ENCODE peak calls at places on chromosomes 4 and X, in eight cellular contexts. One of them, this sample, is unnamed.

GRCh38 chrX:100410083-100410590 is at the start of gene PCDH19:
- DNase-seq in adrenal gland: peak
- DNase-seq in sigmoid colon: peak
- DNase-seq in stomach: peak
- DNase-seq in HCT116: no peak
- DNase-seq in ovary: peak
- DNase-seq in transverse colon: peak
- DNase-seq in tibial nerve: peak
- DNase-seq in this sample: no peak

GRCh38 chr4:21893136-21893535 is 55.4 kb downstream of the KCNIP4 start:
- DNase-seq in adrenal gland: no peak
- DNase-seq in sigmoid colon: no peak
- DNase-seq in stomach: no peak
- DNase-seq in HCT116: no peak
- DNase-seq in ovary: no peak
- DNase-seq in transverse colon: no peak
- DNase-seq in tibial nerve: no peak
- DNase-seq in this sample: no peak

GRCh38 chr4:87589531-87589930 is 18.8 kb upstream of the DSPP start:
- DNase-seq in adrenal gland: peak
- DNase-seq in sigmoid colon: no peak
- DNase-seq in stomach: no peak
- DNase-seq in HCT116: no peak
- DNase-seq in ovary: no peak
- DNase-seq in transverse colon: no peak
- DNase-seq in tibial nerve: no peak
- DNase-seq in this sample: no peak

GRCh38 chr4:179145746-179146530 is 1703.7 kb upstream of the AGA start:
- DNase-seq in adrenal gland: no peak
- DNase-seq in sigmoid colon: no peak
- DNase-seq in stomach: no peak
- DNase-seq in HCT116: no peak
- DNase-seq in ovary: no peak
- DNase-seq in transverse colon: no peak
- DNase-seq in tibial nerve: no peak
- DNase-seq in this sample: no peak

GRCh38 chr4:75849459-75849858 is 52.8 kb downstream of the PPEF2 start:
- DNase-seq in adrenal gland: no peak
- DNase-seq in sigmoid colon: no peak
- DNase-seq in stomach: no peak
- DNase-seq in HCT116: no peak
- DNase-seq in ovary: no peak
- DNase-seq in transverse colon: no peak
- DNase-seq in tibial nerve: no peak
- DNase-seq in this sample: no peak

GRCh38 chr4:142840516-142841123 is 5.5 kb downstream of the INPP4B start:
- DNase-seq in adrenal gland: no peak
- DNase-seq in sigmoid colon: no peak
- DNase-seq in stomach: no peak
- DNase-seq in HCT116: peak
- DNase-seq in ovary: no peak
- DNase-seq in transverse colon: no peak
- DNase-seq in tibial nerve: no peak
- DNase-seq in this sample: no peak

GRCh38 chrX:63740382-63740781 is 44.6 kb downstream of the ARHGEF9 start:
- DNase-seq in adrenal gland: no peak
- DNase-seq in sigmoid colon: no peak
- DNase-seq in stomach: no peak
- DNase-seq in HCT116: no peak
- DNase-seq in ovary: no peak
- DNase-seq in transverse colon: no peak
- DNase-seq in tibial nerve: no peak
- DNase-seq in this sample: no peak

GRCh38 chr4:145679520-145679919 is 426 bp upstream of the C4orf51 start:
- DNase-seq in adrenal gland: peak
- DNase-seq in sigmoid colon: peak
- DNase-seq in stomach: peak
- DNase-seq in HCT116: peak
- DNase-seq in ovary: no peak
- DNase-seq in transverse colon: no peak
- DNase-seq in tibial nerve: no peak
- DNase-seq in this sample: no peak

GRCh38 chr4:1251773-1252066 is 2.8 kb upstream of the CTBP1 start:
- DNase-seq in adrenal gland: no peak
- DNase-seq in sigmoid colon: no peak
- DNase-seq in stomach: no peak
- DNase-seq in HCT116: no peak
- DNase-seq in ovary: no peak
- DNase-seq in transverse colon: no peak
- DNase-seq in tibial nerve: no peak
- DNase-seq in this sample: no peak

GRCh38 chrX:66005832-66006449 is 33.9 kb downstream of the VSIG4 start:
- DNase-seq in adrenal gland: no peak
- DNase-seq in sigmoid colon: no peak
- DNase-seq in stomach: no peak
- DNase-seq in HCT116: no peak
- DNase-seq in ovary: no peak
- DNase-seq in transverse colon: no peak
- DNase-seq in tibial nerve: no peak
- DNase-seq in this sample: no peak
- TF ChIP-seq POLR2A in adrenal gland: no peak
- TF ChIP-seq POLR2A in sigmoid colon: no peak
- TF ChIP-seq POLR2A in stomach: no peak
- TF ChIP-seq POLR2A in HCT116: no peak
- TF ChIP-seq POLR2A in ovary: no peak
- TF ChIP-seq POLR2A in transverse colon: no peak
- TF ChIP-seq POLR2A in tibial nerve: no peak
- TF ChIP-seq POLR2A in this sample: no peak

GRCh38 chr4:150581206-150581605 is 745 bp upstream of the MAB21L2 start:
- DNase-seq in adrenal gland: no peak
- DNase-seq in sigmoid colon: no peak
- DNase-seq in stomach: no peak
- DNase-seq in HCT116: no peak
- DNase-seq in ovary: no peak
- DNase-seq in transverse colon: no peak
- DNase-seq in tibial nerve: no peak
- DNase-seq in this sample: no peak

GRCh38 chr4:150577786-150578185 is 4.2 kb upstream of the MAB21L2 start:
- DNase-seq in adrenal gland: no peak
- DNase-seq in sigmoid colon: no peak
- DNase-seq in stomach: no peak
- DNase-seq in HCT116: no peak
- DNase-seq in ovary: no peak
- DNase-seq in transverse colon: no peak
- DNase-seq in tibial nerve: no peak
- DNase-seq in this sample: no peak

GRCh38 chr4:150580244-150580643 is 1.7 kb upstream of the MAB21L2 start:
- DNase-seq in adrenal gland: no peak
- DNase-seq in sigmoid colon: no peak
- DNase-seq in stomach: no peak
- DNase-seq in HCT116: no peak
- DNase-seq in ovary: no peak
- DNase-seq in transverse colon: no peak
- DNase-seq in tibial nerve: no peak
- DNase-seq in this sample: no peak

GRCh38 chr4:150579591-150580234 is 2.2 kb upstream of the MAB21L2 start:
- DNase-seq in adrenal gland: no peak
- DNase-seq in sigmoid colon: peak
- DNase-seq in stomach: no peak
- DNase-seq in HCT116: no peak
- DNase-seq in ovary: no peak
- DNase-seq in transverse colon: no peak
- DNase-seq in tibial nerve: no peak
- DNase-seq in this sample: no peak

DNA sequence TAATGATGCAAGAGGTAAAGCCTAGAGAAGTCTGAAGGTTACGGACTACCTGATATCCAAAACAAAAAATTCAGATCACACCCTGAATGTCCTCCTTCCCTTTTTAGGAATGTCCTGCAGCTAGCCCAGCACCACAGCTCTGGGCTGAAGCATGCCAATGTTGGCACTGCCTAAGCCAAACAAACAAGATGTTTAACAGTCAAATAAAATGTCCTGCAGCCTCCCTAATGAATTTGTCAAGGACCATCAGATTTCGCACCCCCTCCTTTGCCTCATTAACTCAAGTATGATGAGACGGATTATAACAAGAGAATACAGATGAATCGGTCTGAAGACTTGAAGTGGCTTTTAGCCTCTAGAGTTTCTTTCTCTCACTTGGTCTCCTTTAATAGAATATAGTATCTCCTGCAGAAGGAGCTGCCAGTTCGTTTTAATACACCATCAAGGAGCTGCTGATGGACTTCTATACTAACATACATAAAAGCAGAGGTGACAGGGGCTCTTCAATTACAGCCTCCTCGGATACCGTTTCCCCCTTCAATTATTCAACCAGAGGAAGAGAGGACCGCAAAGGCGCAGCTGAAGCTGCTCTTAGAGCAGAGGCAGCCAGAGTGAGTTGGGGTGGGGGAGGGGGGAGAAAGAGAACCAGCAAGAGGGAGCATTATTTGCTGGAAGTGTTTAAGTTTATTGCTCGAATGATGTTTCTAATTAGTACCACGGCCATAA is 3.0 kb upstream of the MAB21L2 start:
- DNase-seq in adrenal gland: no peak
- DNase-seq in sigmoid colon: peak
- DNase-seq in stomach: no peak
- DNase-seq in HCT116: no peak
- DNase-seq in ovary: no peak
- DNase-seq in transverse colon: no peak
- DNase-seq in tibial nerve: no peak
- DNase-seq in this sample: no peak
- H3K4me3 ChIP-seq in adrenal gland: peak
- H3K4me3 ChIP-seq in sigmoid colon: peak
- H3K4me3 ChIP-seq in stomach: peak
- H3K4me3 ChIP-seq in HCT116: no peak
- H3K4me3 ChIP-seq in ovary: no peak
- H3K4me3 ChIP-seq in transverse colon: peak
- H3K4me3 ChIP-seq in tibial nerve: no peak
- H3K4me3 ChIP-seq in this sample: peak

GRCh38 chr4:7910721-7911015 is 29.0 kb downstream of the AFAP1 start:
- DNase-seq in adrenal gland: no peak
- DNase-seq in sigmoid colon: no peak
- DNase-seq in stomach: no peak
- DNase-seq in HCT116: no peak
- DNase-seq in ovary: no peak
- DNase-seq in transverse colon: no peak
- DNase-seq in tibial nerve: no peak
- DNase-seq in this sample: no peak
- H3K27ac ChIP-seq in adrenal gland: peak
- H3K27ac ChIP-seq in sigmoid colon: peak
- H3K27ac ChIP-seq in stomach: peak
- H3K27ac ChIP-seq in HCT116: no peak
- H3K27ac ChIP-seq in ovary: no peak
- H3K27ac ChIP-seq in transverse colon: peak
- H3K27ac ChIP-seq in tibial nerve: peak
- H3K27ac ChIP-seq in this sample: peak

GRCh38 chrX:155070975-155071693 is at the start of the genes BRCC3, CMC4 and MTCP1:
- DNase-seq in adrenal gland: peak
- DNase-seq in sigmoid colon: peak
- DNase-seq in stomach: peak
- DNase-seq in HCT116: peak
- DNase-seq in ovary: peak
- DNase-seq in transverse colon: peak
- DNase-seq in tibial nerve: peak
- DNase-seq in this sample: peak
- TF ChIP-seq POLR2A in adrenal gland: peak
- TF ChIP-seq POLR2A in sigmoid colon: peak
- TF ChIP-seq POLR2A in stomach: no peak
- TF ChIP-seq POLR2A in HCT116: peak
- TF ChIP-seq POLR2A in ovary: peak
- TF ChIP-seq POLR2A in transverse colon: peak
- TF ChIP-seq POLR2A in tibial nerve: peak
- TF ChIP-seq POLR2A in this sample: peak